ENCODE peak calls at places on chromosomes 16 and 17, in four cellular contexts. Z is K562, D is H1, M is GM12878. T is an unnamed sample.

GRCh38 chr16:13957197-13958078 is 37.5 kb downstream of the ERCC4 start:
- DNase-seq in Z (peak; percentile 46), D (no peak), M (peak; percentile 56), T (peak; percentile 37)

GRCh38 chr17:78532922-78533640 is 44.1 kb downstream of the DNAH17 start:
- DNase-seq in Z (no peak), D (no peak), M (no peak), T (no peak)

GRCh38 chr17:43701318-43701743 is 39.6 kb upstream of the MEOX1 start:
- DNase-seq in Z (no peak), D (no peak), M (peak; percentile 45), T (no peak)

GRCh38 chr16:1256874-1257322 is 1.0 kb downstream of the TPSD1 start:
- DNase-seq in Z (no peak), D (no peak), M (no peak), T (no peak)

GRCh38 chr17:27322690-27323508 is 29.0 kb downstream of the WSB1 start:
- DNase-seq in Z (no peak), D (no peak), M (no peak), T (no peak)

GRCh38 chr17:63304704-63305261 is 141.3 kb downstream of the CYB561 start:
- DNase-seq in Z (no peak), D (no peak), M (no peak), T (no peak)

GRCh38 chr17:56173026-56173425 is 19.8 kb downstream of the ANKFN1 start:
- DNase-seq in Z (no peak), D (no peak), M (no peak), T (no peak)

GRCh38 chr17:4998666-4999428 is 1.1 kb downstream of the KIF1C start:
- DNase-seq in Z (peak; percentile 33), D (no peak), M (no peak), T (no peak)

GRCh38 chr16:19861811-19862327 is 22.8 kb downstream of the GPRC5B start:
- DNase-seq in Z (no peak), D (no peak), M (no peak), T (no peak)

GRCh38 chr17:37373530-37374159 is 2.1 kb upstream of the C17orf78 start:
- DNase-seq in Z (peak; percentile 70), D (peak; percentile 66), M (no peak), T (peak; percentile 74)

GRCh38 chr16:767743-768235 is 7.3 kb downstream of the MSLN start:
- DNase-seq in Z (no peak), D (no peak), M (no peak), T (peak; percentile 68)

GRCh38 chr17:50686494-50687199 is 21.1 kb downstream of the ANKRD40 start:
- DNase-seq in Z (no peak), D (no peak), M (no peak), T (no peak)

GRCh38 chr17:27760069-27760885 is 40.1 kb downstream of the NOS2 start:
- DNase-seq in Z (peak; percentile 70), D (peak; percentile 34), M (no peak), T (peak; percentile 77)

GRCh38 chr16:79402920-79403319 is 197.6 kb downstream of the MAF start:
- DNase-seq in Z (no peak), D (no peak), M (no peak), T (no peak)

GRCh38 chr16:82694239-82694874 is 67.6 kb downstream of the CDH13 start:
- DNase-seq in Z (no peak), D (no peak), M (no peak), T (no peak)

GRCh38 chr17:15257316-15257925 is 7.7 kb downstream of the PMP22 start:
- DNase-seq in Z (peak; percentile 70), D (no peak), M (peak; percentile 19), T (peak; percentile 83)

GRCh38 chr17:15260376-15261062 is 4.6 kb downstream of the PMP22 start:
- DNase-seq in Z (peak; percentile 74), D (peak; percentile 47), M (no peak), T (peak; percentile 94)

GRCh38 chr17:15261063-15261817 is 3.9 kb downstream of the PMP22 start:
- DNase-seq in Z (peak; percentile 15), D (no peak), M (no peak), T (peak; percentile 81)

GRCh38 chr17:15258113-15258512 is 7.0 kb downstream of the PMP22 start:
- DNase-seq in Z (no peak), D (no peak), M (no peak), T (no peak)

GRCh38 chr17:15255713-15256454 is 9.2 kb downstream of the PMP22 start:
- DNase-seq in Z (no peak), D (no peak), M (no peak), T (no peak)
- H3K36me3 ChIP-seq in Z (peaks cover 36% of the 10 kb centered on the region), D (no peaks in the 10 kb centered on the region), M (no peaks in the 10 kb centered on the region), T (peaks cover 31% of the 10 kb centered on the region)

DNA sequence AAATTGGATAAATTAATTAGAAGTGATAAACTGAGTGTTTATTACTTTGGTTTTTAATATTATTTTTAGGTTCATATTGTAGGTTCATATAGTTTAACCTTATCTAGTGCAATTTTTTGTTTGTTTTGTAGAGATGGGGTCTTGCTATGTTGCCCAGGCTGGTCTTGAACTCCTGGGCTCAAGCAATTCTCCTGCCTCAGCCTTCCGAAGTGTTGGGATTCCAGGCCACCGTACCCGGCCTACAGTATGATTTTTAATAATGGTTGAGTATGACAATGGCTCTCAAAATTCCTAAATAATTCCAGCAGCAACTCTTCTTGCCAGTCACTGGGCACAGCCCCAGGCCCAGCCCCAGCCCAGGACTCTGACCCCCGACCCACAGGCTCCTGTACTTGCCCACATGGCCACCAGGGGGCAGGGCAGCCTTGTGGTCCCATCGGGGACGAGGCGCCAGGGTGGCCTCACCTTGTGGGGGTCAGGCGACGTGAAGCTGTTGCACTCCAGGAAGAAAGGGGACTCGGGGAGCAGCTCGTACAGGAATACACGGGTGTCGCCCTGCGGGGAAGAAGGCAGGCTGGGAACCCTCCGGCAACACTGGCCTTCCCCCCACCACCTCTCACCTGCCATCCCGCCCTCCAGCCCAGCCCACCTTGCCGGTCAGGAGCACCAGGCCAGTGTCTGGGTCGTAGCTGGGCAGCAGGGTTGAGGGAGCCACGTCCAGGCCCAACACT is 7.9 kb upstream of the PAM16 start:
- DNase-seq in Z (peak; percentile 79), D (no peak), M (no peak), T (peak; percentile 93)
- TF ChIP-seq NRF1 in Z (no peak), D (no peak), M (no peak), T (no peak)

DNA sequence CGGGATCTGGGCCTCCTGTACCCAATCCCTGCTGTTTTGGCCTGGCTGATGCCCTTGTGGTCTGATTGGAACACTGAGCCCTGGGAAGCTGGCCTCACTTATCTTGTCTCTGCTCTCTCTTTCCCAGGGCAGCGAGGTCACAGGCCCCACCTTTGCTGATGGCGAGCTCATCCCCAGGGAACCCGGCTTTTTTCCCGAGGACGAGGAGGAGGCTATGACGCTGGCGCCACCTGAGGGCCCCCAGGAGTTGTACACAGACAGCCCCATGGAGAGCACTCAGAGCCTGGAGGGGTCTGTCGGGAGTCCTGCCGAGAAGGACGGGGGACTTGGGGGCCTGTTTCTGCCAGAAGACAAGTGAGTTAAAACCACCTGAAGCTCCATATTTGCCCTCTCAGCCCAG is 126.0 kb downstream of the RAB11FIP4 start:
- DNase-seq in Z (peak; percentile 63), D (no peak), M (no peak), T (peak; percentile 80)
- H3K4me2 ChIP-seq in Z (no peak overlapping the region), D (no peak overlapping the region), M (no peak overlapping the region), T (no peak overlapping the region)

DNA sequence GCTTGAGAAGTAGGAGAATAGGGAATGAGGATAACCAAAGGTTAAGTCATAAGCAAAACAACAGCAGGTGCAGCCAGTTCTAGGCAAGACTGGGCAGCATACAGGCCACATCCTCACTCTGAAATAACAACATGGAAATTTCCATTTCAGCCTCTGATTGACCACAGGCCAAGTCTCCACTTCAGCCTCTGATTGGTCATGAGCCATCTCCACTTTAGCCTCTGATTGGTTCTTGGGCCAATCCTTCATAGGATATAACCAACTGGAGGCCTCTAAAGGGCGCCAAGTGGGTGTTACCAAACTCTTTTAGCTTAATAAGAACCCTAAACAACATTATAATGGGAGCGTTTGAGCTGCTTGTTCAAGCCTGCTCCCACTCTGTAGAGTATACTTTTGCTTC is 512.0 kb downstream of the NPIPA7 start:
- DNase-seq in Z (no peak), D (no peak), M (no peak), T (no peak)
- H3K36me3 ChIP-seq in Z (no peaks in the 10 kb centered on the region), D (no peaks in the 10 kb centered on the region), M (no peaks in the 10 kb centered on the region), T (no peaks in the 10 kb centered on the region)

DNA sequence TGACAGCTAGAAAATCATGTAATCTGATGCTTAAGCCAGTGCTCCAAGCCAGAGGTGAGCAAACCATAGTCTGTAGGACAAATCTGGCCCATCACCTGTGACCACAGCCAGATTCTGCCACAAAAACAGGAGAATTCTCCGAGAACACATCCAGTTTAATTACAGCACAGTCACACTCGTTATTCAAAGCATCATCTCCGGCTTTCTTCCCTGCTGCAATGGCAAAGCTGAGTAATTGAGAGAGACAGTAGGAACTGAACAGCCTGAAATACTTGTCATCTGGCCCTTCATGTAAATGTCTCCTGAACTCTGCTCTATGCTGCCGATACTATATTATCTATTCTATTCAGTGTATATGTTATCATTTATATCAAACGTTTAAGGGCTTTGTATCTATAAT is 121.4 kb upstream of the FOXF1 start:
- DNase-seq in Z (no peak), D (no peak), M (no peak), T (no peak)
- TF ChIP-seq NRF1 in Z (no peak), D (no peak), M (no peak), T (no peak)

GRCh38 chr16:57695378-57696054 is 910 bp downstream of the DRC7 start:
- DNase-seq in Z (no peak), D (no peak), M (no peak), T (no peak)
- H3K4me2 ChIP-seq in Z (peak overlapping the region; percentile 80), D (no peak overlapping the region), M (no peak overlapping the region), T (no peak overlapping the region)

GRCh38 chr16:57252148-57252721 is 7.2 kb downstream of the ARL2BP start:
- DNase-seq in Z (no peak), D (no peak), M (no peak), T (no peak)
- H3K36me3 ChIP-seq in Z (peaks cover 25% of the 10 kb centered on the region), D (peaks cover 5% of the 10 kb centered on the region), M (peaks cover 13% of the 10 kb centered on the region), T (peaks cover 56% of the 10 kb centered on the region)

DNA sequence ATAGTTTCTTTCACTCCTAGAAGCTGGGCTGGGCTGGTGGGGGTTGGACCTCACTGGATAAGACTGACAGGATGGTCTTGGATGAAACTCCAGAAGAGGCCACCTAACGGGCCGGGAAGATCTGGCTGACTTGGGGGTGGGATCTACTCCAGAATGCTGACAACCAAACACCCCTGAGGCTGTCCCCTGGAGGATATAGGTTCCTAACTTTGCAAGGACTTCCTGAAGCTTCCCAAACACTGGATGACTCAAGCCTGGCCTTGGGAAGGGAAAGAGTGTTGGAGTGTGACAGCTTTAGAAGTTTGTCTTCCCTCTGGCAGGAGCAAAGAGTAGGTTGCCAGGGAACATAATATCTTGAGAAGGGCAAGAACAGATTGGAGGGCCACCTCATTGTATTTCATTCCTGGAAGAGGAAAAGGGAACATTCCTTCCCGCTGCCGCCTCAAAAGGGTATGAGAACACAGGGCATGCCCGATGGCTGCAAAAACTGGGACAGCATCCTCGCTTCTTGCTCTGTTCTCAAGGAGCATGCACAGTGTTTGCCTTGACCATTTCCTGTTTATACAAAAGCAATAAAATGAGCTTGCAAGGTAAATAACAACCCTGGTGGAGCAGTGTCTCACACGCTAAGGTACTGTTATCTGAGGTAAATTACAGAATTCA is 6.8 kb upstream of the CYB5B start:
- DNase-seq in Z (no peak), D (no peak), M (no peak), T (no peak)
- TF ChIP-seq NRF1 in Z (no peak), D (no peak), M (no peak), T (no peak)